ENCODE peak calls at places on chromosomes 3 and 15, in four cellular contexts. V is adrenal gland, D is fibroblast of the aortic adventitia, N is fibroblast of pulmonary artery. X is an unnamed sample.

GRCh38 chr15:60682115-60682514 is 203.2 kb upstream of the ICE2 start:
- DNase-seq in V (no peak), D (peak; percentile 21), N (peak; percentile 13), X (no peak)

GRCh38 chr15:99450896-99451358 is 114.9 kb upstream of the MEF2A start:
- DNase-seq in V (peak; percentile 73), D (peak; percentile 27), N (peak; percentile 94), X (peak; percentile 48)

GRCh38 chr3:184805351-184806038 is 6.5 kb upstream of the VPS8 start:
- DNase-seq in V (no peak), D (peak; percentile 29), N (no peak), X (peak; percentile 36)

GRCh38 chr3:76107935-76108570 is 322.7 kb upstream of the ZNF717 start:
- DNase-seq in V (no peak), D (peak; percentile 25), N (peak; percentile 41), X (peak; percentile 18)

GRCh38 chr15:91224750-91225380 is 124.8 kb downstream of the SV2B start:
- DNase-seq in V (no peak), D (peak; percentile 45), N (peak; percentile 55), X (peak; percentile 18)

GRCh38 chr3:30042274-30042859 is 564.0 kb upstream of the TGFBR2 start:
- DNase-seq in V (peak; percentile 48), D (peak; percentile 88), N (peak; percentile 90), X (peak; percentile 62)

GRCh38 chr15:37865687-37866086 is 68.8 kb upstream of the TMCO5A start:
- DNase-seq in V (no peak), D (no peak), N (no peak), X (no peak)

GRCh38 chr3:197338586-197338985 is 40.2 kb upstream of the DLG1 start:
- DNase-seq in V (no peak), D (no peak), N (no peak), X (no peak)

GRCh38 chr15:41417418-41417811 is 520 bp downstream of the RTF1 start:
- DNase-seq in V (peak; percentile 37), D (peak; percentile 29), N (peak; percentile 31), X (peak; percentile 46)

GRCh38 chr3:100039075-100039474 is 75.2 kb downstream of the FILIP1L start:
- DNase-seq in V (no peak), D (no peak), N (no peak), X (no peak)

GRCh38 chr3:123344175-123344908 is 104.5 kb downstream of the ADCY5 start:
- DNase-seq in V (peak; percentile 68), D (peak; percentile 66), N (peak; percentile 32), X (no peak)

GRCh38 chr3:21752749-21753347 is 1.8 kb upstream of the ZNF385D start:
- DNase-seq in V (no peak), D (peak; percentile 75), N (peak; percentile 75), X (no peak)

GRCh38 chr15:83653639-83654378 is at the start of gene ADAMTSL3:
- DNase-seq in V (peak; percentile 55), D (peak; percentile 39), N (peak; percentile 56), X (peak; percentile 77)

GRCh38 chr15:74535388-74536084 is 5.5 kb upstream of the ARID3B start:
- DNase-seq in V (no peak), D (no peak), N (no peak), X (no peak)

GRCh38 chr15:47374222-47374621 is 343.1 kb upstream of the SEMA6D start:
- DNase-seq in V (no peak), D (peak; percentile 44), N (peak; percentile 66), X (peak; percentile 21)

GRCh38 chr3:158532099-158532734 is 38.8 kb upstream of the MLF1 start:
- DNase-seq in V (no peak), D (peak; percentile 73), N (peak; percentile 82), X (peak; percentile 45)

GRCh38 chr3:152870027-152870426 is 35.1 kb downstream of the P2RY1 start:
- DNase-seq in V (peak; percentile 41), D (no peak), N (no peak), X (no peak)

DNA sequence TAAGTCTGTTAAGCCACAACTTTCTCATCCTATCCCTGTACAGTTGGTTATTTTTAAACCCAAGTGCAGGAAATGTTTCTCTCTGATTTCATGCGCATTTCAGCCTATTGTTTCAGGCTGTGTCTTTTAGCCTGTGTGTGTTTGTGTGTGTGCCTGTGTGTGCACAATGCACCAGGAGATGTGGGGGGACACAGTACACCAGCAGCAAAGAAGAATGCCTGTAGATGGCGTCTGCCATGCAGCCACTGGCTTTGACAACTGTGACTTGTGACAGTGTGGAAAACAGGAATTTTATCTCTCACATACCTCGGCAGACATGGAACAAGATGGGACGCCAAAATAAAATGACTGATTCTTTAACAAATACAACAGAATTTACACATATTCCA is 43.6 kb upstream of the PLXNA1 start:
- DNase-seq in V (no peak), D (peak; percentile 17), N (peak; percentile 56), X (peak; percentile 49)
- TF ChIP-seq CTCF in V (no peak), D (no peak), N (peak; percentile 18), X (peak; percentile 71)

GRCh38 chr15:98177950-98178848 is 217.7 kb downstream of the ARRDC4 start:
- DNase-seq in V (peak; percentile 35), D (peak; percentile 86), N (peak; percentile 45), X (peak; percentile 41)
- TF ChIP-seq CTCF in V (peak; percentile 85), D (peak; percentile 94), N (peak; percentile 45), X (peak; percentile 82)

DNA sequence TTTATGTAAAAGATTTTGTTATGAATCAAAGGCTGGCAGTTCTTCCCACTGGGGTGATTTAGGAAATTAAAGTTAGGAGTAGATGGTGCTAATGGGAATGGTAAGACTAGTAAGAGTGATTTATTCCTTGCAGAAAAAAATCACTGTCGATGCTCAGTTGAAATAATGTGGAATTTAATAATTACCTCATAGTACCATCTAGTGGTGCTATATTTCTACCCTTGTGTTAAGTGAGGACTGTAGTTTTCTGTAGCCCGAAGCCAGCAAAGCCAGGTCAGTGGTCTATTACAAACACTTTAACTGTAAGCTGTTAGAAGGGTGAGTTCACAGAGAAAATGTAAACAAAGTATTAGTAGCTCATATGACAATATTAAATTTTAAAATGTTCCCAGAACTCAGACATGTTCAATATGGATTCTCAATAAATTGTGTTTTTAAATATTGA is 39.5 kb upstream of the GOLGA8J start:
- DNase-seq in V (no peak), D (peak; percentile 58), N (peak; percentile 49), X (no peak)
- TF ChIP-seq CTCF in V (peak; percentile 27), D (peak; percentile 42), N (peak; percentile 31), X (peak; percentile 12)

DNA sequence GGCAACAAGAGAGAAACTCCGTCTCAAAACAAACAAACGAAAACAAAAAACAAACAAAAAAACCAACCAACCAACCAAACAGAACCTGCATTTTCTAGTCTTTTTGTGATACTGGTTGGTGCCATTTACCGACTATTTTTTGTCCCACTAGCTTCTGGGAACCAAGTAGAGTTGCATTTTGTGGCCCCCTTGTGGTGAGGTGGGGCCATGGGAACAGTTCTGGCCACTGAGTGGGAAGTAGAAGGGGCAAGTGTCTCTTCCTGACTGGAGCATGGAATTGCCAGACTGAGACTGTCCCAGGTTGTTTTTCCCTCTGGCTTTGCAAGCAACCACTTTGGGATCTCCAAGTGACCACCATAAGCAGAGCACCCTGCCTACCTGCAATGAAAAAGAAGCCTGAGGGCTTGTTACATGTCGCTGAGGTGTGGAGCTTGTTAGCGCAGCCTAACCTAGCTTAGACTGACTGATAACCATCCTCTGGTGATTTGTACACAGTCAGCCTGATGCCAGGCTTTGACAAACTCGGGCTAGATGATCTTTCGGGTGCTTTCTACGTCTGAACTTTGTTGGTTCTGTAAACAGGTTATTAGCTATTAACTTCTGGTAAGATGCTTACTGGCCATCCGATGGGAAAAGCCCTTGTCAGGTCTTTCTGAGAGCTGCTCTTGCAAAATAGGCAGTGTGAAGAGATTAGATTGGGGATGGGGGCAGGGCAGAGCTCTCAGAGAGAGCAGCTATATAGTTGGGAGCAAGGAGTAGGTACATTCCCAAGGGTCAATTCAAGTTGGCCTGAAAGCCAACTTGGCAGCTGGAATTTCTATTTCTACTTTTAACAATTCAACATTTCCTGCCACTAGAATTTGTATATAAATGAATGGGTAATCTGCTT is 172.2 kb downstream of the SSR3 start:
- DNase-seq in V (peak; percentile 16), D (no peak), N (peak; percentile 60), X (peak; percentile 61)
- TF ChIP-seq CTCF in V (peak; percentile 46), D (peak; percentile 51), N (peak; percentile 81), X (peak; percentile 89)

GRCh38 chr3:63905731-63906620 is 6.2 kb downstream of the SCAANT1 start:
- DNase-seq in V (no peak), D (no peak), N (no peak), X (no peak)

GRCh38 chr3:63909431-63909830 is 2.8 kb downstream of the SCAANT1 start:
- DNase-seq in V (no peak), D (peak; percentile 35), N (peak; percentile 50), X (no peak)

GRCh38 chr3:63910873-63911272 is 1.3 kb downstream of the SCAANT1 start:
- DNase-seq in V (no peak), D (peak; percentile 32), N (no peak), X (no peak)

GRCh38 chr3:63908776-63909175 is 3.4 kb downstream of the SCAANT1 start:
- DNase-seq in V (no peak), D (no peak), N (no peak), X (no peak)

GRCh38 chr3:63908081-63908736 is 4.0 kb downstream of the SCAANT1 start:
- DNase-seq in V (no peak), D (peak; percentile 67), N (peak; percentile 52), X (no peak)
- TF ChIP-seq CTCF in V (peak; percentile 27), D (peak; percentile 58), N (peak; percentile 58), X (peak; percentile 49)

GRCh38 chr15:51620647-51621046 is 1.9 kb downstream of the DMXL2 start:
- DNase-seq in V (no peak), D (no peak), N (no peak), X (no peak)

GRCh38 chr15:51621155-51621554 is 1.4 kb downstream of the DMXL2 start:
- DNase-seq in V (no peak), D (no peak), N (no peak), X (no peak)

GRCh38 chr15:51622269-51623180 is at the start of gene DMXL2:
- DNase-seq in V (peak; percentile 89), D (peak; percentile 79), N (peak; percentile 89), X (peak; percentile 96)

GRCh38 chr15:51623386-51623938 is 891 bp upstream of the DMXL2 start:
- DNase-seq in V (peak; percentile 33), D (no peak), N (peak; percentile 8), X (no peak)

GRCh38 chr15:51621917-51622268 is 678 bp downstream of the DMXL2 start:
- DNase-seq in V (peak; percentile 48), D (peak; percentile 63), N (peak; percentile 67), X (peak; percentile 56)
- TF ChIP-seq CTCF in V (peak; percentile 28), D (peak; percentile 37), N (peak; percentile 28), X (peak; percentile 40)

GRCh38 chr3:54034971-54035370 is 87.4 kb upstream of the CACNA2D3 start:
- DNase-seq in V (no peak), D (no peak), N (peak; percentile 42), X (no peak)
- TF ChIP-seq CTCF in V (no peak), D (no peak), N (no peak), X (no peak)

GRCh38 chr3:64187065-64187959 is 38.0 kb downstream of the PRICKLE2 start:
- DNase-seq in V (peak; percentile 85), D (peak; percentile 98), N (peak; percentile 97), X (peak; percentile 35)

GRCh38 chr3:64186667-64187064 is 38.6 kb downstream of the PRICKLE2 start:
- DNase-seq in V (no peak), D (no peak), N (no peak), X (no peak)

GRCh38 chr3:64190517-64191515 is 34.5 kb downstream of the PRICKLE2 start:
- DNase-seq in V (no peak), D (peak; percentile 95), N (peak; percentile 95), X (no peak)

GRCh38 chr3:64191822-64192221 is 33.4 kb downstream of the PRICKLE2 start:
- DNase-seq in V (no peak), D (no peak), N (no peak), X (no peak)

GRCh38 chr3:64188810-64189560 is 36.3 kb downstream of the PRICKLE2 start:
- DNase-seq in V (peak; percentile 68), D (peak; percentile 94), N (peak; percentile 93), X (no peak)
- TF ChIP-seq CTCF in V (no peak), D (no peak), N (no peak), X (no peak)

GRCh38 chr15:68277605-68278344 is at the start of gene FEM1B:
- DNase-seq in V (peak; percentile 90), D (peak; percentile 92), N (peak; percentile 95), X (peak; percentile 92)
- TF ChIP-seq CTCF in V (no peak), D (no peak), N (no peak), X (no peak)